ENCODE peak calls at places on chromosomes 3 and 15, in nine cellular contexts. One of them, this sample, is unnamed.

GRCh38 chr15:77027697-77028450 is 32.9 kb downstream of the PSTPIP1 start:
- DNase-seq in CD8-positive, alpha-beta memory T cell: no peak
- DNase-seq in left cardiac atrium: peak; percentile 48
- DNase-seq in HS-27A: no peak
- DNase-seq in hepatocyte: no peak
- DNase-seq in sciatic nerve: peak; percentile 61
- DNase-seq in neural progenitor cell: peak; percentile 55
- DNase-seq in NCI-H2081: no peak
- DNase-seq in central memory CD4-positive, alpha-beta T cell: no peak
- DNase-seq in this sample: peak; percentile 38

GRCh38 chr3:2823016-2823415 is 287.2 kb downstream of the IL5RA start:
- DNase-seq in NCI-H2081: no peak
- DNase-seq in hepatocyte: no peak
- DNase-seq in central memory CD4-positive, alpha-beta T cell: no peak
- DNase-seq in left cardiac atrium: no peak
- DNase-seq in neural progenitor cell: no peak
- DNase-seq in CD8-positive, alpha-beta memory T cell: no peak
- DNase-seq in sciatic nerve: no peak
- DNase-seq in HS-27A: no peak
- DNase-seq in this sample: no peak

GRCh38 chr15:85589873-85590272 is 204.9 kb downstream of the KLHL25 start:
- DNase-seq in left cardiac atrium: no peak
- DNase-seq in hepatocyte: peak; percentile 26
- DNase-seq in sciatic nerve: no peak
- DNase-seq in central memory CD4-positive, alpha-beta T cell: no peak
- DNase-seq in HS-27A: no peak
- DNase-seq in neural progenitor cell: no peak
- DNase-seq in NCI-H2081: no peak
- DNase-seq in CD8-positive, alpha-beta memory T cell: no peak
- DNase-seq in this sample: no peak

GRCh38 chr3:41893977-41894376 is 67.9 kb downstream of the ULK4 start:
- DNase-seq in sciatic nerve: no peak
- DNase-seq in hepatocyte: peak; percentile 63
- DNase-seq in CD8-positive, alpha-beta memory T cell: peak; percentile 17
- DNase-seq in NCI-H2081: peak; percentile 5
- DNase-seq in central memory CD4-positive, alpha-beta T cell: peak; percentile 11
- DNase-seq in HS-27A: peak; percentile 35
- DNase-seq in left cardiac atrium: no peak
- DNase-seq in neural progenitor cell: peak; percentile 42
- DNase-seq in this sample: no peak

GRCh38 chr3:73674280-73674679 is 49.5 kb upstream of the PDZRN3 start:
- DNase-seq in hepatocyte: peak; percentile 16
- DNase-seq in CD8-positive, alpha-beta memory T cell: no peak
- DNase-seq in central memory CD4-positive, alpha-beta T cell: no peak
- DNase-seq in HS-27A: no peak
- DNase-seq in NCI-H2081: peak; percentile 20
- DNase-seq in neural progenitor cell: peak; percentile 65
- DNase-seq in left cardiac atrium: no peak
- DNase-seq in sciatic nerve: no peak
- DNase-seq in this sample: no peak

GRCh38 chr3:120432105-120432860 is 18.5 kb downstream of the FSTL1 start:
- DNase-seq in sciatic nerve: no peak
- DNase-seq in left cardiac atrium: no peak
- DNase-seq in CD8-positive, alpha-beta memory T cell: no peak
- DNase-seq in neural progenitor cell: peak; percentile 83
- DNase-seq in HS-27A: peak; percentile 53
- DNase-seq in central memory CD4-positive, alpha-beta T cell: no peak
- DNase-seq in hepatocyte: peak; percentile 35
- DNase-seq in NCI-H2081: no peak
- DNase-seq in this sample: no peak

GRCh38 chr3:157888040-157888439 is 218.2 kb downstream of the SHOX2 start:
- DNase-seq in HS-27A: no peak
- DNase-seq in central memory CD4-positive, alpha-beta T cell: no peak
- DNase-seq in sciatic nerve: no peak
- DNase-seq in left cardiac atrium: no peak
- DNase-seq in CD8-positive, alpha-beta memory T cell: no peak
- DNase-seq in NCI-H2081: no peak
- DNase-seq in hepatocyte: no peak
- DNase-seq in neural progenitor cell: no peak
- DNase-seq in this sample: no peak

GRCh38 chr3:42685363-42685881 is at the start of gene KLHL40:
- DNase-seq in neural progenitor cell: no peak
- DNase-seq in NCI-H2081: no peak
- DNase-seq in central memory CD4-positive, alpha-beta T cell: no peak
- DNase-seq in CD8-positive, alpha-beta memory T cell: no peak
- DNase-seq in sciatic nerve: peak; percentile 40
- DNase-seq in HS-27A: no peak
- DNase-seq in hepatocyte: no peak
- DNase-seq in left cardiac atrium: peak; percentile 17
- DNase-seq in this sample: no peak

GRCh38 chr3:60086811-60087210 is 1037.0 kb upstream of the CFAP20DC start:
- DNase-seq in hepatocyte: no peak
- DNase-seq in central memory CD4-positive, alpha-beta T cell: no peak
- DNase-seq in HS-27A: peak; percentile 51
- DNase-seq in CD8-positive, alpha-beta memory T cell: no peak
- DNase-seq in NCI-H2081: no peak
- DNase-seq in left cardiac atrium: no peak
- DNase-seq in sciatic nerve: no peak
- DNase-seq in neural progenitor cell: no peak
- DNase-seq in this sample: no peak

GRCh38 chr3:4355401-4356224 is 52.4 kb downstream of the SETMAR start:
- DNase-seq in neural progenitor cell: peak; percentile 8
- DNase-seq in sciatic nerve: peak; percentile 73
- DNase-seq in CD8-positive, alpha-beta memory T cell: no peak
- DNase-seq in HS-27A: no peak
- DNase-seq in hepatocyte: peak; percentile 36
- DNase-seq in NCI-H2081: no peak
- DNase-seq in central memory CD4-positive, alpha-beta T cell: no peak
- DNase-seq in left cardiac atrium: peak; percentile 69
- DNase-seq in this sample: no peak

GRCh38 chr3:52609316-52609815 is 73.0 kb downstream of the UQCC5 start:
- DNase-seq in HS-27A: no peak
- DNase-seq in central memory CD4-positive, alpha-beta T cell: no peak
- DNase-seq in NCI-H2081: no peak
- DNase-seq in left cardiac atrium: no peak
- DNase-seq in CD8-positive, alpha-beta memory T cell: no peak
- DNase-seq in sciatic nerve: no peak
- DNase-seq in hepatocyte: no peak
- DNase-seq in neural progenitor cell: no peak
- DNase-seq in this sample: no peak